ENCODE peak calls at places on chromosome 17, in ten cellular contexts. One of them, this sample, is unnamed. For H3K4me1, the result is how much of the 10 kb centered on the place peaks cover.

GRCh38 chr17:1920948-1921351 is 91.1 kb downstream of the RPA1 start:
- DNase-seq in stomach: no peak
- DNase-seq in GM12878: no peak
- DNase-seq in suprapubic skin: no peak
- DNase-seq in transverse colon: no peak
- DNase-seq in GM23338: no peak
- DNase-seq in HCT116: no peak
- DNase-seq in endothelial cell of umbilical vein: no peak
- DNase-seq in K562: no peak
- DNase-seq in breast epithelium: peak
- DNase-seq in this sample: peak

GRCh38 chr17:50498021-50498874 is 10.0 kb upstream of the MYCBPAP start:
- DNase-seq in stomach: peak
- DNase-seq in GM12878: no peak
- DNase-seq in suprapubic skin: no peak
- DNase-seq in transverse colon: peak
- DNase-seq in GM23338: no peak
- DNase-seq in HCT116: no peak
- DNase-seq in endothelial cell of umbilical vein: no peak
- DNase-seq in K562: no peak
- DNase-seq in breast epithelium: no peak
- DNase-seq in this sample: no peak

GRCh38 chr17:17067277-17067676 is 25.0 kb downstream of the MPRIP start:
- DNase-seq in stomach: no peak
- DNase-seq in GM12878: no peak
- DNase-seq in suprapubic skin: peak
- DNase-seq in transverse colon: no peak
- DNase-seq in GM23338: no peak
- DNase-seq in HCT116: no peak
- DNase-seq in endothelial cell of umbilical vein: no peak
- DNase-seq in K562: no peak
- DNase-seq in breast epithelium: no peak
- DNase-seq in this sample: no peak

GRCh38 chr17:44097110-44097810 is 26.2 kb downstream of the HDAC5 start:
- DNase-seq in stomach: peak
- DNase-seq in GM12878: no peak
- DNase-seq in suprapubic skin: no peak
- DNase-seq in transverse colon: no peak
- DNase-seq in GM23338: no peak
- DNase-seq in HCT116: no peak
- DNase-seq in endothelial cell of umbilical vein: no peak
- DNase-seq in K562: peak
- DNase-seq in breast epithelium: no peak
- DNase-seq in this sample: no peak

GRCh38 chr17:44376124-44376523 is 12.5 kb upstream of the FAM171A2 start:
- DNase-seq in stomach: no peak
- DNase-seq in GM12878: no peak
- DNase-seq in suprapubic skin: no peak
- DNase-seq in transverse colon: no peak
- DNase-seq in GM23338: peak
- DNase-seq in HCT116: no peak
- DNase-seq in endothelial cell of umbilical vein: peak
- DNase-seq in K562: peak
- DNase-seq in breast epithelium: no peak
- DNase-seq in this sample: no peak

GRCh38 chr17:59914274-59914854 is 21.4 kb downstream of the RPS6KB1 start:
- DNase-seq in stomach: no peak
- DNase-seq in GM12878: no peak
- DNase-seq in suprapubic skin: no peak
- DNase-seq in transverse colon: no peak
- DNase-seq in GM23338: peak
- DNase-seq in HCT116: peak
- DNase-seq in endothelial cell of umbilical vein: peak
- DNase-seq in K562: peak
- DNase-seq in breast epithelium: no peak
- DNase-seq in this sample: no peak

GRCh38 chr17:17454276-17454675 is 22.5 kb upstream of the MED9 start:
- DNase-seq in stomach: peak
- DNase-seq in GM12878: no peak
- DNase-seq in suprapubic skin: no peak
- DNase-seq in transverse colon: no peak
- DNase-seq in GM23338: no peak
- DNase-seq in HCT116: no peak
- DNase-seq in endothelial cell of umbilical vein: no peak
- DNase-seq in K562: no peak
- DNase-seq in breast epithelium: no peak
- DNase-seq in this sample: no peak

GRCh38 chr17:44828919-44829557 is 1.0 kb downstream of the GJC1 start:
- DNase-seq in stomach: no peak
- DNase-seq in GM12878: no peak
- DNase-seq in suprapubic skin: no peak
- DNase-seq in transverse colon: no peak
- DNase-seq in GM23338: no peak
- DNase-seq in HCT116: no peak
- DNase-seq in endothelial cell of umbilical vein: peak
- DNase-seq in K562: no peak
- DNase-seq in breast epithelium: no peak
- DNase-seq in this sample: no peak

GRCh38 chr17:65027305-65027704 is 29.2 kb downstream of the GNA13 start:
- DNase-seq in stomach: no peak
- DNase-seq in GM12878: peak
- DNase-seq in suprapubic skin: no peak
- DNase-seq in transverse colon: no peak
- DNase-seq in GM23338: peak
- DNase-seq in HCT116: peak
- DNase-seq in endothelial cell of umbilical vein: peak
- DNase-seq in K562: peak
- DNase-seq in breast epithelium: no peak
- DNase-seq in this sample: no peak

GRCh38 chr17:13374203-13375143 is 227.3 kb downstream of the HS3ST3A1 start:
- DNase-seq in stomach: no peak
- DNase-seq in GM12878: no peak
- DNase-seq in suprapubic skin: no peak
- DNase-seq in transverse colon: no peak
- DNase-seq in GM23338: no peak
- DNase-seq in HCT116: no peak
- DNase-seq in endothelial cell of umbilical vein: no peak
- DNase-seq in K562: no peak
- DNase-seq in breast epithelium: no peak
- DNase-seq in this sample: no peak

GRCh38 chr17:18970582-18971480 is 18.9 kb downstream of the SLC5A10 start:
- DNase-seq in stomach: no peak
- DNase-seq in GM12878: no peak
- DNase-seq in suprapubic skin: no peak
- DNase-seq in transverse colon: no peak
- DNase-seq in GM23338: no peak
- DNase-seq in HCT116: no peak
- DNase-seq in endothelial cell of umbilical vein: no peak
- DNase-seq in K562: no peak
- DNase-seq in breast epithelium: no peak
- DNase-seq in this sample: no peak

DNA sequence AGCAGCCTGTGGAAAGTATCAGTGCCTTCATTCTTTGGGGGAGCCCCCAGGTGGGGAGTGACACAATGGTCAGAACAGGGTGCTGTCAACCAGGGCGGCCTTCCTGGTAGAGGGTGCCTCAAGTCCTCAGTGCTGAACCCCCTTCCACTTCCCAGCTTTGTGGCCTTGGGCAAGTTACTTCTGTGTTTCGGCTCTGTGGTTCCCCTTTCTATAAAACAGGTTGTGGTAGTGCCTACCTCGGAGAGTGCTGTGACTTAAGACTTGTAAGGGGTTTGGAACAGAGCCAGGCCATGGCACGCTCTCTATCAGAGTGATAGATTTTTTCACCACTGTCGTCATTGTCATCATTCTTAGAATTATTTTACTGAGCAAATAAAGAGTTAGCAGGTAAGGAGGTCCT is 141.1 kb downstream of the CCDC182 start:
- DNase-seq in stomach: peak
- DNase-seq in GM12878: peak
- DNase-seq in suprapubic skin: no peak
- DNase-seq in transverse colon: peak
- DNase-seq in GM23338: no peak
- DNase-seq in HCT116: no peak
- DNase-seq in endothelial cell of umbilical vein: no peak
- DNase-seq in K562: no peak
- DNase-seq in breast epithelium: peak
- DNase-seq in this sample: peak
- TF ChIP-seq POLR2AphosphoS5 in stomach: no peak
- TF ChIP-seq POLR2AphosphoS5 in GM12878: no peak
- TF ChIP-seq POLR2AphosphoS5 in suprapubic skin: no peak
- TF ChIP-seq POLR2AphosphoS5 in transverse colon: no peak
- TF ChIP-seq POLR2AphosphoS5 in GM23338: no peak
- TF ChIP-seq POLR2AphosphoS5 in HCT116: no peak
- TF ChIP-seq POLR2AphosphoS5 in endothelial cell of umbilical vein: no peak
- TF ChIP-seq POLR2AphosphoS5 in K562: no peak
- TF ChIP-seq POLR2AphosphoS5 in breast epithelium: no peak
- TF ChIP-seq POLR2AphosphoS5 in this sample: no peak

GRCh38 chr17:58534901-58535421 is 20.5 kb upstream of the MTMR4 start:
- DNase-seq in stomach: no peak
- DNase-seq in GM12878: no peak
- DNase-seq in suprapubic skin: no peak
- DNase-seq in transverse colon: no peak
- DNase-seq in GM23338: no peak
- DNase-seq in HCT116: peak
- DNase-seq in endothelial cell of umbilical vein: no peak
- DNase-seq in K562: no peak
- DNase-seq in breast epithelium: no peak
- DNase-seq in this sample: no peak

GRCh38 chr17:58533616-58534188 is 19.3 kb upstream of the MTMR4 start:
- DNase-seq in stomach: no peak
- DNase-seq in GM12878: no peak
- DNase-seq in suprapubic skin: no peak
- DNase-seq in transverse colon: no peak
- DNase-seq in GM23338: no peak
- DNase-seq in HCT116: no peak
- DNase-seq in endothelial cell of umbilical vein: no peak
- DNase-seq in K562: no peak
- DNase-seq in breast epithelium: no peak
- DNase-seq in this sample: no peak

GRCh38 chr17:58536541-58536940 is 22.1 kb upstream of the MTMR4 start:
- DNase-seq in stomach: no peak
- DNase-seq in GM12878: no peak
- DNase-seq in suprapubic skin: no peak
- DNase-seq in transverse colon: no peak
- DNase-seq in GM23338: no peak
- DNase-seq in HCT116: no peak
- DNase-seq in endothelial cell of umbilical vein: no peak
- DNase-seq in K562: no peak
- DNase-seq in breast epithelium: no peak
- DNase-seq in this sample: no peak

GRCh38 chr17:58534331-58534730 is 19.9 kb upstream of the MTMR4 start:
- DNase-seq in stomach: no peak
- DNase-seq in GM12878: no peak
- DNase-seq in suprapubic skin: no peak
- DNase-seq in transverse colon: no peak
- DNase-seq in GM23338: peak
- DNase-seq in HCT116: no peak
- DNase-seq in endothelial cell of umbilical vein: no peak
- DNase-seq in K562: no peak
- DNase-seq in breast epithelium: no peak
- DNase-seq in this sample: no peak

GRCh38 chr17:58535431-58535830 is 21.0 kb upstream of the MTMR4 start:
- DNase-seq in stomach: no peak
- DNase-seq in GM12878: no peak
- DNase-seq in suprapubic skin: no peak
- DNase-seq in transverse colon: no peak
- DNase-seq in GM23338: no peak
- DNase-seq in HCT116: peak
- DNase-seq in endothelial cell of umbilical vein: no peak
- DNase-seq in K562: no peak
- DNase-seq in breast epithelium: no peak
- DNase-seq in this sample: no peak
- TF ChIP-seq CTCF in stomach: no peak
- TF ChIP-seq CTCF in GM12878: no peak
- TF ChIP-seq CTCF in suprapubic skin: no peak
- TF ChIP-seq CTCF in transverse colon: no peak
- TF ChIP-seq CTCF in GM23338: no peak
- TF ChIP-seq CTCF in HCT116: no peak
- TF ChIP-seq CTCF in endothelial cell of umbilical vein: no peak
- TF ChIP-seq CTCF in K562: no peak
- TF ChIP-seq CTCF in breast epithelium: no peak
- TF ChIP-seq CTCF in this sample: no peak

GRCh38 chr17:75504347-75505151 is 10.8 kb downstream of the CASKIN2 start:
- DNase-seq in stomach: peak
- DNase-seq in GM12878: no peak
- DNase-seq in suprapubic skin: no peak
- DNase-seq in transverse colon: peak
- DNase-seq in GM23338: peak
- DNase-seq in HCT116: no peak
- DNase-seq in endothelial cell of umbilical vein: no peak
- DNase-seq in K562: peak
- DNase-seq in breast epithelium: no peak
- DNase-seq in this sample: no peak

GRCh38 chr17:75502072-75502745 is 13.1 kb downstream of the CASKIN2 start:
- DNase-seq in stomach: no peak
- DNase-seq in GM12878: no peak
- DNase-seq in suprapubic skin: peak
- DNase-seq in transverse colon: no peak
- DNase-seq in GM23338: no peak
- DNase-seq in HCT116: no peak
- DNase-seq in endothelial cell of umbilical vein: no peak
- DNase-seq in K562: no peak
- DNase-seq in breast epithelium: no peak
- DNase-seq in this sample: no peak

GRCh38 chr17:75503976-75504346 is 11.4 kb downstream of the CASKIN2 start:
- DNase-seq in stomach: no peak
- DNase-seq in GM12878: no peak
- DNase-seq in suprapubic skin: peak
- DNase-seq in transverse colon: no peak
- DNase-seq in GM23338: no peak
- DNase-seq in HCT116: no peak
- DNase-seq in endothelial cell of umbilical vein: no peak
- DNase-seq in K562: no peak
- DNase-seq in breast epithelium: no peak
- DNase-seq in this sample: no peak

GRCh38 chr17:75502746-75503329 is 12.5 kb downstream of the CASKIN2 start:
- DNase-seq in stomach: no peak
- DNase-seq in GM12878: no peak
- DNase-seq in suprapubic skin: peak
- DNase-seq in transverse colon: no peak
- DNase-seq in GM23338: no peak
- DNase-seq in HCT116: no peak
- DNase-seq in endothelial cell of umbilical vein: no peak
- DNase-seq in K562: no peak
- DNase-seq in breast epithelium: no peak
- DNase-seq in this sample: no peak

GRCh38 chr17:75503337-75503950 is 11.9 kb downstream of the CASKIN2 start:
- DNase-seq in stomach: no peak
- DNase-seq in GM12878: no peak
- DNase-seq in suprapubic skin: no peak
- DNase-seq in transverse colon: no peak
- DNase-seq in GM23338: no peak
- DNase-seq in HCT116: no peak
- DNase-seq in endothelial cell of umbilical vein: no peak
- DNase-seq in K562: no peak
- DNase-seq in breast epithelium: no peak
- DNase-seq in this sample: no peak
- H3K4me1 ChIP-seq in stomach: under half
- H3K4me1 ChIP-seq in GM12878: under half
- H3K4me1 ChIP-seq in suprapubic skin: under half
- H3K4me1 ChIP-seq in transverse colon: under half
- H3K4me1 ChIP-seq in GM23338: under half
- H3K4me1 ChIP-seq in HCT116: under half
- H3K4me1 ChIP-seq in endothelial cell of umbilical vein: under half
- H3K4me1 ChIP-seq in K562: under half
- H3K4me1 ChIP-seq in breast epithelium: under half
- H3K4me1 ChIP-seq in this sample: under half

GRCh38 chr17:63519972-63520882 is 2.9 kb upstream of the KCNH6 start:
- DNase-seq in stomach: no peak
- DNase-seq in GM12878: no peak
- DNase-seq in suprapubic skin: no peak
- DNase-seq in transverse colon: peak
- DNase-seq in GM23338: peak
- DNase-seq in HCT116: no peak
- DNase-seq in endothelial cell of umbilical vein: no peak
- DNase-seq in K562: no peak
- DNase-seq in breast epithelium: no peak
- DNase-seq in this sample: peak
- TF ChIP-seq POLR2AphosphoS5 in stomach: no peak
- TF ChIP-seq POLR2AphosphoS5 in GM12878: no peak
- TF ChIP-seq POLR2AphosphoS5 in suprapubic skin: no peak
- TF ChIP-seq POLR2AphosphoS5 in transverse colon: peak
- TF ChIP-seq POLR2AphosphoS5 in GM23338: no peak
- TF ChIP-seq POLR2AphosphoS5 in HCT116: no peak
- TF ChIP-seq POLR2AphosphoS5 in endothelial cell of umbilical vein: no peak
- TF ChIP-seq POLR2AphosphoS5 in K562: no peak
- TF ChIP-seq POLR2AphosphoS5 in breast epithelium: no peak
- TF ChIP-seq POLR2AphosphoS5 in this sample: peak

This sample was measured in prostate gland.